ENCODE peak calls at places on chromosomes 1 and 21, in four cellular contexts. X, J, B and I are unnamed samples.

GRCh38 chr1:215530401-215530984 is 36.6 kb upstream of the KCTD3 start:
- DNase-seq in B (peak; percentile 72), J (no peak), X (no peak), I (no peak)

GRCh38 chr1:170692866-170693575 is 29.1 kb downstream of the PRRX1 start:
- DNase-seq in J (no peak), B (peak; percentile 76), X (no peak), I (no peak)

GRCh38 chr1:30533796-30534550 is 189.4 kb downstream of the MATN1 start:
- DNase-seq in X (no peak), B (no peak), J (no peak), I (no peak)

GRCh38 chr1:56707379-56707778 is 62.3 kb downstream of the PRKAA2 start:
- DNase-seq in B (no peak), X (no peak), J (no peak), I (no peak)

GRCh38 chr1:190474587-190475305 is 2.9 kb downstream of the BRINP3 start:
- DNase-seq in J (no peak), X (no peak), B (no peak), I (no peak)

GRCh38 chr1:154975409-154976205 is 1.1 kb downstream of the CKS1B start:
- DNase-seq in J (no peak), B (peak; percentile 40), X (peak; percentile 74), I (peak; percentile 80)

GRCh38 chr1:37071829-37072228 is 37.5 kb upstream of the GRIK3 start:
- DNase-seq in X (no peak), J (no peak), B (no peak), I (no peak)

GRCh38 chr1:238738942-238739341 is 647.4 kb upstream of the CHRM3 start:
- DNase-seq in X (no peak), J (no peak), B (no peak), I (no peak)

GRCh38 chr1:166167395-166167922 is 658 bp upstream of the FAM78B start:
- DNase-seq in X (no peak), J (no peak), B (no peak), I (no peak)

GRCh38 chr1:193031431-193031830 is 27.7 kb downstream of the UCHL5 start:
- DNase-seq in X (no peak), J (no peak), B (peak; percentile 20), I (no peak)

GRCh38 chr1:183237046-183237445 is 51.0 kb downstream of the LAMC2 start:
- DNase-seq in B (no peak), X (no peak), J (no peak), I (no peak)

GRCh38 chr1:154867841-154868610 is 2.1 kb downstream of the KCNN3 start:
- DNase-seq in X (no peak), B (no peak), J (no peak), I (no peak)

GRCh38 chr21:44282370-44282769 is 3.3 kb upstream of the AIRE start:
- DNase-seq in X (no peak), J (no peak), B (no peak), I (no peak)

DNA sequence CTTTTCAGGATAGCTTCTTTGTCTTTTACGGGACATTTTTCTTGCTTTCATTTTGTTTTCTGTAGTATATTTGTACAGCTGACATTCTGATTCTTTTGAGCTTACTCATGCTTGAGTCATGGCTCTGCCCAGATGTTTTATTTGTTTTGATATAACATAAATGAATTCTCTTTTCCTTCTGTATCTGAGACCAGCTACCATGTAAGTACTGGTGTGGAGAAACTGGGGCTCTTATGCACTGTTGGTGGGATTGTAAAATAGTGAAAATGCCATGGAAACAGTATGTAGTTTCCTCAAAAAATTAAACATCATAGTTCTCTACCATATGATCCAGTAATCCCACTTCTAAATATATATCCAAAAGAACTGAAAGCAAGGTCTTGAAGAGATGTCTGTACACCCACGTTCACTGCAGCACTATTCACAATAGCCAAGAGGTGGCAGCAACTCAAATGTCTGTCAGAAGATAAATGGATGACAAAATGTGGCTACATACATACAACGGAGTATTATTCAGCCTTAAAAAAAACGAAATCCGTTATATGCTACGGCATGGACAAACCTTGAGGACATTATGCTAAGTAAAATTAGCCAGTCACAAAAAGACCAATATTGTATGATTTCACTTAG is 61.4 kb downstream of the EIF2B3 start:
- DNase-seq in J (no peak), X (no peak), B (peak; percentile 82), I (no peak)
- H3K4me3 ChIP-seq in J (no peak overlapping the region), X (no peak overlapping the region), B (no peak overlapping the region), I (no peak overlapping the region)

GRCh38 chr1:209802780-209803152 is 3.2 kb downstream of the IRF6 start:
- DNase-seq in B (no peak), X (no peak), J (no peak), I (no peak)

GRCh38 chr1:209797978-209798639 is 7.8 kb downstream of the IRF6 start:
- DNase-seq in X (no peak), B (peak; percentile 60), J (no peak), I (no peak)

GRCh38 chr1:209802117-209802779 is 3.7 kb downstream of the IRF6 start:
- DNase-seq in J (no peak), B (no peak), X (no peak), I (peak; percentile 50)

GRCh38 chr1:209803568-209803967 is 2.4 kb downstream of the IRF6 start:
- DNase-seq in X (no peak), J (no peak), B (no peak), I (no peak)

DNA sequence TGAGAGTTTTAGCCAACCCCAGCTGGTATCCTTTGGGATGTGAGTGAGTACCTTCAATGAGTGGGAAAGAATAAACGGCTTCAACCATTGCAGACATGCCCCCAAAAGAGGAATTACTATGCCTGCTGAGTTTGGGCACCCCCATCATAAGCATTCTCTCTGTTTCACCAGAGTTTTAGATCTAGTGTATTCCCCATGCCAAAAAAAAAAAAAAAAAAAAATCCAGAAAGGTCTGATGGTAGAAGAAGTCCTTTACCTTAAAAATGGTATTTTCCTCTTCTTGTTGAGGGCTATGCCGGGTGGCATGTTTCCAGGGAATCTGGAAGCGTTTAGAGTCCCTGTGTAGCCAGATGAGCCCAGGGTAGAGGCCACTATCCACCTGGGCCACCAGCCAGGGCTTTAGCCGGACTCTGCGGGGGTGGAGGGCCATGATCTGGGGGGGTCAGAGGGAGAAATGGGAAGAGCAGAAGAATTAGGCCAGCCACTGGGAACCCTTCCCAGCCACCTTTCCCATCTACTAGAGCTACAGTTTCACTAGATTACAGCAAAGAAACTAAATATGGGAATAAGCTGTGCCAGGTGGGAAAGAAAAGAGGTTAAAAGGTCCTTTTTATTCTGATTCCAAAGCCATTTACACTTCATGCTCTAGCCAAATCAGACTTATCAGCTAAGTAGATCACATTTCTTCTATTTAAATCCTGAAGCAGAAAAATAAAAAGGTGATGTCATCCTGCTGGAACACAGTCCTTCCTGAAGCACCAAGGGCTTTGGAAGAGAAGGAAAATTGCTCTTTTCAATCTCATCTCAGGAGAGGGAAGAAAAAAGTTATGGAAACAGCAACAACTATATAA is 4.7 kb downstream of the IRF6 start:
- DNase-seq in J (no peak), B (no peak), X (peak; percentile 32), I (peak; percentile 40)
- H3K27me3 ChIP-seq in J (no peaks in the 10 kb centered on the region), B (no peaks in the 10 kb centered on the region), X (no peaks in the 10 kb centered on the region), I (peaks cover 12% of the 10 kb centered on the region)

GRCh38 chr1:41425369-41425768 is 59.1 kb downstream of the EDN2 start:
- DNase-seq in B (no peak), X (no peak), J (no peak), I (no peak)

GRCh38 chr1:41424581-41425118 is 59.8 kb downstream of the EDN2 start:
- DNase-seq in X (no peak), J (no peak), B (no peak), I (no peak)

GRCh38 chr1:41426201-41426890 is 58.1 kb downstream of the EDN2 start:
- DNase-seq in J (no peak), B (no peak), X (no peak), I (no peak)

GRCh38 chr1:41422306-41422705 is 61.1 kb downstream of the FOXO6 start:
- DNase-seq in X (no peak), J (no peak), B (no peak), I (no peak)

GRCh38 chr1:41423511-41424191 is 60.8 kb downstream of the EDN2 start:
- DNase-seq in J (no peak), B (no peak), X (no peak), I (no peak)
- H3K4me3 ChIP-seq in J (no peak overlapping the region), B (no peak overlapping the region), X (no peak overlapping the region), I (peak overlapping the region; percentile 3)

GRCh38 chr21:45341261-45341660 is 53.6 kb upstream of the POFUT2 start:
- DNase-seq in B (no peak), J (no peak), X (no peak), I (no peak)
- H3K27me3 ChIP-seq in B (peaks cover 3% of the 10 kb centered on the region), J (no peaks in the 10 kb centered on the region), X (no peaks in the 10 kb centered on the region), I (no peaks in the 10 kb centered on the region)

GRCh38 chr1:206560021-206560716 is 52.1 kb downstream of the EIF2D start:
- DNase-seq in J (no peak), B (no peak), X (no peak), I (no peak)
- H3K4me3 ChIP-seq in J (no peak overlapping the region), B (no peak overlapping the region), X (no peak overlapping the region), I (no peak overlapping the region)

DNA sequence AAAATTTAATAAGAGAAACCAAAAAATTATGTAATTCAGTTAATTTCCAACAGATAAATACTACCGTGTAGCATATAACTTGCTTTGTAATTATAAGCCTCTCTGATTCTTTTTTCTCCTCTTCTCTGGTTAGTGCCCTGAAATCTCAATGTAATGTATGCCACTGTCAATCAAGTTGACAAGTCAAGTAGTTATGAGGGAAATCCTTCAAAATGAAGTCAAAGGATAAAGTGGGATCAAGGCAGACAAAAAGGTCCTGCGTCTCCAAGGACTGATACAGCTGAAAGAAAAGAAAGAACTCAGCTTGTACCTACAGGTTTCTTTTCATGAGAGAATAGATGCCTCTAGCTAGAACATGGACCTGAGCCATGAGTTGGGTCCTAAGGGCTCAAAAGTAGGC is 19.8 kb downstream of the VPS45 start:
- DNase-seq in X (no peak), J (no peak), B (no peak), I (no peak)
- H3K27me3 ChIP-seq in X (no peaks in the 10 kb centered on the region), J (no peaks in the 10 kb centered on the region), B (no peaks in the 10 kb centered on the region), I (no peaks in the 10 kb centered on the region)

DNA sequence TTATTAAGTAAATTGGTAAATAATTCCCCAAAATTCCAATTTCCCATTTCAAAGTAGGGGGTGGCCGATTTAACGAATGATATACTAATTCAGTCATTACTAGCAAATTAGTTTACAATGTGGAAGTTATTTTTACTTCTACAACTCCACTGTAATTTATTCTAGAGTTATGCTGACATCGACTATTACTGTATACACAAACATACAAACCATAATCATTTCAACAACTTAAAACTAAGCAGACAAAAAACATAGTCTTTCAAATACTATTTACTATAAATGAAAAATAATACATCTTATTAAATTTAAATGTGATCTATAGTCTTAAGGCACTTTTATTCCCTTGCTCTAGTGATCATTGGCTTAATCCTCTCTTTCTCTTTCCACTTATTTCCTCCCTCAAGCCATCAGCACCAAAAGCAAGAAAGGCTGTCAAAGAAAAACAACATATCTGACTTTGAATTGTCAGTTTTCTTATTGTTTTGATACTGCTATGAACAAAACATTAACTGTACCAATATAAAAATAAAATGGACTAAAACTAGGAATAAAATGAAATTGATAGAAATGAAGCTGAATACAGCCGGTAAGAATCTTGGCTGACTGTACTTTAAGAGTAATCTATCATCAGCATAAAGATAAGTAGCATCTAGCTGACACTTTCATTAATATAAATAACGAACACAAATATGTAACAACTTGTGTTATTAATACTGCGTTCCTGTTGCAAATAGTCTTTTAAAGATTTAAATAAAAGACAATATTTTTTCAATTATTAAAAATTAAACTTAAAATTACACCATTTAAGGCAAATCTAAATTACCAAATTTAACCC is 4.1 kb downstream of the CDC42BPA start:
- DNase-seq in J (no peak), X (no peak), B (no peak), I (no peak)
- H3K4me3 ChIP-seq in J (peak overlapping the region; percentile 26), X (peak overlapping the region; percentile 22), B (peak overlapping the region; percentile 82), I (peak overlapping the region; percentile 94)

GRCh38 chr1:18004257-18004656 is 103.3 kb upstream of the IGSF21 start:
- DNase-seq in J (no peak), X (no peak), B (no peak), I (no peak)
- H3K27me3 ChIP-seq in J (no peaks in the 10 kb centered on the region), X (no peaks in the 10 kb centered on the region), B (no peaks in the 10 kb centered on the region), I (no peaks in the 10 kb centered on the region)